ENCODE peak calls at places on chromosomes 6 and 20, in ten cellular contexts. S, C, X, N, Z, E, I, D, F and P are unnamed samples.

GRCh38 chr6:158960046-158960445 is 40.0 kb downstream of the RSPH3 start:
- DNase-seq in F (no peak), S (no peak), C (no peak), I (no peak), N (no peak), X (no peak), Z (no peak), D (no peak), E (no peak), P (no peak)

GRCh38 chr20:1946442-1946761 is 47.5 kb downstream of the PDYN start:
- DNase-seq in C (no peak), S (no peak), N (no peak), I (no peak), Z (no peak), E (no peak), X (no peak), F (no peak), D (no peak), P (no peak)

GRCh38 chr6:150006961-150007464 is 18.3 kb downstream of the RAET1L start:
- DNase-seq in E (peak), S (peak), X (peak), N (peak), C (no peak), F (peak), I (no peak), Z (peak), D (no peak), P (peak)

GRCh38 chr20:39909447-39909846 is 779.6 kb downstream of the MAFB start:
- DNase-seq in E (no peak), Z (no peak), D (no peak), F (no peak), N (no peak), C (no peak), S (no peak), X (no peak), I (peak), P (no peak)

GRCh38 chr6:151553416-151554158 is 59.8 kb downstream of the CCDC170 start:
- DNase-seq in F (no peak), X (no peak), I (no peak), C (no peak), N (no peak), D (no peak), S (no peak), Z (no peak), E (no peak), P (no peak)

GRCh38 chr6:105810105-105810921 is 275.8 kb upstream of the PRDM1 start:
- DNase-seq in S (no peak), D (peak), Z (no peak), I (peak), F (no peak), C (peak), E (peak), N (peak), X (peak), P (peak)

GRCh38 chr6:167047554-167047953 is 48.4 kb downstream of the CEP43 start:
- DNase-seq in I (peak), C (no peak), E (no peak), F (peak), X (peak), D (no peak), Z (no peak), N (no peak), S (peak), P (peak)

GRCh38 chr6:34595332-34596090 is 39.4 kb upstream of the SPDEF start:
- DNase-seq in Z (no peak), F (no peak), X (no peak), D (no peak), C (no peak), I (no peak), S (no peak), N (peak), E (peak), P (no peak)

GRCh38 chr6:24831771-24832718 is 33.3 kb upstream of the ARMH2 start:
- DNase-seq in I (no peak), E (peak), X (no peak), S (no peak), Z (no peak), F (no peak), C (no peak), N (peak), D (peak), P (no peak)

GRCh38 chr6:32854376-32855178 is 585 bp downstream of the PSMB9 start:
- DNase-seq in I (peak), Z (no peak), X (peak), S (peak), N (peak), F (peak), C (peak), D (no peak), E (peak), P (peak)

GRCh38 chr6:8462169-8462568 is 26.8 kb upstream of the SLC35B3 start:
- DNase-seq in I (no peak), X (no peak), Z (no peak), C (no peak), F (no peak), N (no peak), S (no peak), D (no peak), E (no peak), P (no peak)

GRCh38 chr6:119978274-119978889 is 628.8 kb upstream of the MAN1A1 start:
- DNase-seq in I (no peak), C (no peak), X (no peak), E (peak), D (peak), S (no peak), N (peak), Z (no peak), F (peak), P (peak)

GRCh38 chr6:138105446-138105845 is 1.8 kb downstream of the PERP start:
- DNase-seq in E (no peak), S (no peak), Z (peak), C (no peak), X (no peak), I (no peak), F (no peak), N (no peak), D (no peak), P (no peak)

GRCh38 chr6:73180718-73181619 is 44.3 kb downstream of the KHDC1L start:
- DNase-seq in S (no peak), E (peak), X (no peak), N (peak), Z (peak), I (no peak), C (no peak), D (peak), F (peak), P (peak)

GRCh38 chr6:142944126-142945066 is 580 bp downstream of the HIVEP2 start:
- DNase-seq in F (peak), S (peak), C (peak), I (peak), Z (peak), D (peak), N (peak), X (peak), E (peak), P (peak)

GRCh38 chr6:109139109-109139508 is 43.8 kb downstream of the CEP57L1 start:
- DNase-seq in Z (no peak), D (no peak), C (no peak), F (no peak), X (no peak), N (peak), S (no peak), I (no peak), E (peak), P (no peak)

GRCh38 chr6:170128811-170129681 is 161.8 kb downstream of the DLL1 start:
- DNase-seq in I (no peak), N (no peak), S (no peak), C (no peak), F (no peak), E (no peak), D (no peak), X (no peak), Z (no peak), P (no peak)

GRCh38 chr6:87199787-87200186 is 44.4 kb downstream of the ZNF292 start:
- DNase-seq in N (no peak), C (no peak), X (no peak), I (no peak), F (no peak), E (no peak), S (no peak), D (no peak), Z (peak), P (no peak)